ENCODE peak calls at places on chromosomes 11 and 22, in eight cellular contexts. One of them, this sample, is unnamed.

GRCh38 chr11:96704847-96705246 is 315.0 kb downstream of the JRKL start:
- DNase-seq in nephron progenitor cell: no peak
- DNase-seq in DMS79: no peak
- DNase-seq in T-helper 2 cell: no peak
- DNase-seq in KBM-7: no peak
- DNase-seq in neural progenitor cell: peak
- DNase-seq in left ventricle myocardium superior: no peak
- DNase-seq in kidney glomerular epithelial cell: no peak
- DNase-seq in this sample: no peak

GRCh38 chr11:134535029-134536025 is 123.3 kb upstream of the B3GAT1 start:
- DNase-seq in nephron progenitor cell: no peak
- DNase-seq in DMS79: peak
- DNase-seq in T-helper 2 cell: no peak
- DNase-seq in KBM-7: no peak
- DNase-seq in neural progenitor cell: no peak
- DNase-seq in left ventricle myocardium superior: no peak
- DNase-seq in kidney glomerular epithelial cell: no peak
- DNase-seq in this sample: no peak

GRCh38 chr11:35005156-35005780 is 88.8 kb downstream of the PDHX start:
- DNase-seq in nephron progenitor cell: no peak
- DNase-seq in DMS79: no peak
- DNase-seq in T-helper 2 cell: no peak
- DNase-seq in KBM-7: no peak
- DNase-seq in neural progenitor cell: no peak
- DNase-seq in left ventricle myocardium superior: no peak
- DNase-seq in kidney glomerular epithelial cell: no peak
- DNase-seq in this sample: no peak

GRCh38 chr22:23066200-23067022 is 3.9 kb upstream of the GNAZ start:
- DNase-seq in nephron progenitor cell: no peak
- DNase-seq in DMS79: no peak
- DNase-seq in T-helper 2 cell: no peak
- DNase-seq in KBM-7: no peak
- DNase-seq in neural progenitor cell: no peak
- DNase-seq in left ventricle myocardium superior: peak
- DNase-seq in kidney glomerular epithelial cell: no peak
- DNase-seq in this sample: no peak

GRCh38 chr11:112260490-112260889 is at the start of gene PLET1:
- DNase-seq in nephron progenitor cell: no peak
- DNase-seq in DMS79: no peak
- DNase-seq in T-helper 2 cell: no peak
- DNase-seq in KBM-7: no peak
- DNase-seq in neural progenitor cell: no peak
- DNase-seq in left ventricle myocardium superior: no peak
- DNase-seq in kidney glomerular epithelial cell: no peak
- DNase-seq in this sample: no peak

GRCh38 chr11:27116684-27117083 is 76.1 kb downstream of the BBOX1 start:
- DNase-seq in nephron progenitor cell: no peak
- DNase-seq in DMS79: no peak
- DNase-seq in T-helper 2 cell: no peak
- DNase-seq in KBM-7: no peak
- DNase-seq in neural progenitor cell: no peak
- DNase-seq in left ventricle myocardium superior: no peak
- DNase-seq in kidney glomerular epithelial cell: no peak
- DNase-seq in this sample: no peak

GRCh38 chr11:2769779-2770555 is 70.2 kb upstream of the KCNQ1OT1 start:
- DNase-seq in nephron progenitor cell: no peak
- DNase-seq in DMS79: no peak
- DNase-seq in T-helper 2 cell: no peak
- DNase-seq in KBM-7: no peak
- DNase-seq in neural progenitor cell: no peak
- DNase-seq in left ventricle myocardium superior: peak
- DNase-seq in kidney glomerular epithelial cell: no peak
- DNase-seq in this sample: no peak

GRCh38 chr11:70077411-70078094 is 564 bp upstream of the ANO1 start:
- DNase-seq in nephron progenitor cell: no peak
- DNase-seq in DMS79: no peak
- DNase-seq in T-helper 2 cell: no peak
- DNase-seq in KBM-7: no peak
- DNase-seq in neural progenitor cell: no peak
- DNase-seq in left ventricle myocardium superior: no peak
- DNase-seq in kidney glomerular epithelial cell: no peak
- DNase-seq in this sample: no peak

GRCh38 chr22:35697142-35697541 is 20.5 kb upstream of the APOL5 start:
- DNase-seq in nephron progenitor cell: no peak
- DNase-seq in DMS79: no peak
- DNase-seq in T-helper 2 cell: no peak
- DNase-seq in KBM-7: no peak
- DNase-seq in neural progenitor cell: no peak
- DNase-seq in left ventricle myocardium superior: no peak
- DNase-seq in kidney glomerular epithelial cell: no peak
- DNase-seq in this sample: no peak

GRCh38 chr11:19597876-19598275 is 114.8 kb upstream of the NAV2 start:
- DNase-seq in nephron progenitor cell: peak
- DNase-seq in DMS79: no peak
- DNase-seq in T-helper 2 cell: no peak
- DNase-seq in KBM-7: no peak
- DNase-seq in neural progenitor cell: no peak
- DNase-seq in left ventricle myocardium superior: no peak
- DNase-seq in kidney glomerular epithelial cell: no peak
- DNase-seq in this sample: no peak

GRCh38 chr11:102476812-102477211 is 24.2 kb upstream of the TMEM123 start:
- DNase-seq in nephron progenitor cell: no peak
- DNase-seq in DMS79: no peak
- DNase-seq in T-helper 2 cell: no peak
- DNase-seq in KBM-7: peak
- DNase-seq in neural progenitor cell: peak
- DNase-seq in left ventricle myocardium superior: peak
- DNase-seq in kidney glomerular epithelial cell: peak
- DNase-seq in this sample: no peak

GRCh38 chr22:23763579-23764331 is 965 bp downstream of the C22orf15 start:
- DNase-seq in nephron progenitor cell: peak
- DNase-seq in DMS79: no peak
- DNase-seq in T-helper 2 cell: no peak
- DNase-seq in KBM-7: no peak
- DNase-seq in neural progenitor cell: peak
- DNase-seq in left ventricle myocardium superior: peak
- DNase-seq in kidney glomerular epithelial cell: no peak
- DNase-seq in this sample: no peak

GRCh38 chr11:57641011-57641410 is 8.7 kb downstream of the YPEL4 start:
- DNase-seq in nephron progenitor cell: no peak
- DNase-seq in DMS79: no peak
- DNase-seq in T-helper 2 cell: no peak
- DNase-seq in KBM-7: no peak
- DNase-seq in neural progenitor cell: peak
- DNase-seq in left ventricle myocardium superior: peak
- DNase-seq in kidney glomerular epithelial cell: no peak
- DNase-seq in this sample: no peak

GRCh38 chr11:73585834-73586575 is 11.9 kb downstream of the FAM168A start:
- DNase-seq in nephron progenitor cell: no peak
- DNase-seq in DMS79: no peak
- DNase-seq in T-helper 2 cell: no peak
- DNase-seq in KBM-7: no peak
- DNase-seq in neural progenitor cell: no peak
- DNase-seq in left ventricle myocardium superior: no peak
- DNase-seq in kidney glomerular epithelial cell: no peak
- DNase-seq in this sample: no peak

GRCh38 chr22:31080848-31081649 is at the start of gene SMTN:
- DNase-seq in nephron progenitor cell: peak
- DNase-seq in DMS79: peak
- DNase-seq in T-helper 2 cell: peak
- DNase-seq in KBM-7: peak
- DNase-seq in neural progenitor cell: peak
- DNase-seq in left ventricle myocardium superior: peak
- DNase-seq in kidney glomerular epithelial cell: peak
- DNase-seq in this sample: peak

GRCh38 chr11:18581825-18582224 is 6.7 kb downstream of the UEVLD start:
- DNase-seq in nephron progenitor cell: no peak
- DNase-seq in DMS79: no peak
- DNase-seq in T-helper 2 cell: no peak
- DNase-seq in KBM-7: no peak
- DNase-seq in neural progenitor cell: no peak
- DNase-seq in left ventricle myocardium superior: no peak
- DNase-seq in kidney glomerular epithelial cell: no peak
- DNase-seq in this sample: no peak

GRCh38 chr11:18270102-18270501 is 4.0 kb downstream of the SAA1 start:
- DNase-seq in nephron progenitor cell: no peak
- DNase-seq in DMS79: no peak
- DNase-seq in T-helper 2 cell: no peak
- DNase-seq in KBM-7: no peak
- DNase-seq in neural progenitor cell: peak
- DNase-seq in left ventricle myocardium superior: no peak
- DNase-seq in kidney glomerular epithelial cell: no peak
- DNase-seq in this sample: no peak

GRCh38 chr22:42927966-42928365 is 70.9 kb upstream of the ARFGAP3 start:
- DNase-seq in nephron progenitor cell: no peak
- DNase-seq in DMS79: no peak
- DNase-seq in T-helper 2 cell: no peak
- DNase-seq in KBM-7: no peak
- DNase-seq in neural progenitor cell: no peak
- DNase-seq in left ventricle myocardium superior: no peak
- DNase-seq in kidney glomerular epithelial cell: no peak
- DNase-seq in this sample: no peak

GRCh38 chr22:49354516-49355205 is 473.0 kb downstream of the BRD1 start:
- DNase-seq in nephron progenitor cell: no peak
- DNase-seq in DMS79: no peak
- DNase-seq in T-helper 2 cell: no peak
- DNase-seq in KBM-7: no peak
- DNase-seq in neural progenitor cell: no peak
- DNase-seq in left ventricle myocardium superior: no peak
- DNase-seq in kidney glomerular epithelial cell: no peak
- DNase-seq in this sample: no peak

GRCh38 chr11:117300301-117300700 is 9.2 kb downstream of the BACE1-AS start:
- DNase-seq in nephron progenitor cell: peak
- DNase-seq in DMS79: no peak
- DNase-seq in T-helper 2 cell: no peak
- DNase-seq in KBM-7: no peak
- DNase-seq in neural progenitor cell: peak
- DNase-seq in left ventricle myocardium superior: peak
- DNase-seq in kidney glomerular epithelial cell: no peak
- DNase-seq in this sample: no peak

GRCh38 chr22:45203150-45203974 is 37.3 kb downstream of the KIAA0930 start:
- DNase-seq in nephron progenitor cell: no peak
- DNase-seq in DMS79: no peak
- DNase-seq in T-helper 2 cell: no peak
- DNase-seq in KBM-7: no peak
- DNase-seq in neural progenitor cell: no peak
- DNase-seq in left ventricle myocardium superior: no peak
- DNase-seq in kidney glomerular epithelial cell: no peak
- DNase-seq in this sample: no peak

GRCh38 chr11:985435-985834 is 51.1 kb downstream of the MUC6 start:
- DNase-seq in nephron progenitor cell: no peak
- DNase-seq in DMS79: no peak
- DNase-seq in T-helper 2 cell: no peak
- DNase-seq in KBM-7: no peak
- DNase-seq in neural progenitor cell: no peak
- DNase-seq in left ventricle myocardium superior: no peak
- DNase-seq in kidney glomerular epithelial cell: no peak
- DNase-seq in this sample: no peak

GRCh38 chr11:116986521-116987105 is 111.6 kb downstream of the SIK3 start:
- DNase-seq in nephron progenitor cell: no peak
- DNase-seq in DMS79: peak
- DNase-seq in T-helper 2 cell: no peak
- DNase-seq in KBM-7: peak
- DNase-seq in neural progenitor cell: no peak
- DNase-seq in left ventricle myocardium superior: no peak
- DNase-seq in kidney glomerular epithelial cell: peak
- DNase-seq in this sample: no peak

GRCh38 chr11:12061851-12062560 is 48.4 kb upstream of the MICAL2 start:
- DNase-seq in nephron progenitor cell: no peak
- DNase-seq in DMS79: no peak
- DNase-seq in T-helper 2 cell: no peak
- DNase-seq in KBM-7: no peak
- DNase-seq in neural progenitor cell: no peak
- DNase-seq in left ventricle myocardium superior: no peak
- DNase-seq in kidney glomerular epithelial cell: no peak
- DNase-seq in this sample: no peak

GRCh38 chr11:1130276-1131032 is 27.3 kb upstream of the MUC5AC start:
- DNase-seq in nephron progenitor cell: no peak
- DNase-seq in DMS79: peak
- DNase-seq in T-helper 2 cell: no peak
- DNase-seq in KBM-7: no peak
- DNase-seq in neural progenitor cell: no peak
- DNase-seq in left ventricle myocardium superior: no peak
- DNase-seq in kidney glomerular epithelial cell: no peak
- DNase-seq in this sample: no peak

GRCh38 chr11:15770798-15771414 is 585.4 kb downstream of the SOX6 start:
- DNase-seq in nephron progenitor cell: peak
- DNase-seq in DMS79: no peak
- DNase-seq in T-helper 2 cell: no peak
- DNase-seq in KBM-7: peak
- DNase-seq in neural progenitor cell: peak
- DNase-seq in left ventricle myocardium superior: peak
- DNase-seq in kidney glomerular epithelial cell: peak
- DNase-seq in this sample: no peak

This sample was measured in activated naive CD8-positive, alpha-beta T cell treated with anti-CD3 and anti-CD28 coated beads, Interleukin-2, amount 50 U/mL, for 16 hours.